ENCODE peak calls at places on chromosomes 11 and 22, in four cellular contexts. I, A, S and D are unnamed samples.

GRCh38 chr22:22167791-22168189 is 76.8 kb upstream of the VPREB1 start:
- DNase-seq in I (no peak), A (no peak), S (peak; percentile 24), D (no peak)

GRCh38 chr22:27494821-27495220 is 306.7 kb downstream of the MN1 start:
- DNase-seq in I (no peak), A (no peak), S (no peak), D (no peak)

GRCh38 chr22:45107671-45108070 is 56.1 kb upstream of the NUP50 start:
- DNase-seq in I (no peak), A (no peak), S (no peak), D (no peak)

GRCh38 chr11:111456086-111456858 is 55.9 kb downstream of the BTG4 start:
- DNase-seq in I (no peak), A (no peak), S (no peak), D (no peak)

GRCh38 chr11:85751738-85752137 is 59.2 kb downstream of the SYTL2 start:
- DNase-seq in I (no peak), A (no peak), S (no peak), D (no peak)

GRCh38 chr11:67489203-67489859 is 6.5 kb downstream of the AIP start:
- DNase-seq in I (no peak), A (no peak), S (no peak), D (no peak)

GRCh38 chr11:849951-850776 is 7.5 kb downstream of the TSPAN4 start:
- DNase-seq in I (no peak), A (no peak), S (no peak), D (no peak)

GRCh38 chr22:35530700-35531099 is 9.9 kb upstream of the RASD2 start:
- DNase-seq in I (no peak), A (no peak), S (no peak), D (no peak)

GRCh38 chr11:71418643-71419042 is 29.6 kb downstream of the DHCR7 start:
- DNase-seq in I (no peak), A (no peak), S (no peak), D (no peak)

GRCh38 chr11:78221396-78222315 is 32.9 kb downstream of the USP35 start:
- DNase-seq in I (no peak), A (no peak), S (no peak), D (no peak)

GRCh38 chr22:29520851-29521250 is 32.7 kb downstream of the THOC5 start:
- DNase-seq in I (no peak), A (no peak), S (no peak), D (no peak)

GRCh38 chr11:32118025-32118974 is 27.4 kb downstream of the RCN1 start:
- DNase-seq in I (no peak), A (no peak), S (no peak), D (no peak)

GRCh38 chr11:9527481-9528140 is 45.9 kb upstream of the WEE1 start:
- DNase-seq in I (peak; percentile 33), A (no peak), S (no peak), D (no peak)

GRCh38 chr22:48889887-48890692 is 937.6 kb downstream of the BRD1 start:
- DNase-seq in I (no peak), A (no peak), S (no peak), D (peak; percentile 3)

GRCh38 chr11:134200688-134201087 is 23.1 kb downstream of the NCAPD3 start:
- DNase-seq in I (no peak), A (no peak), S (no peak), D (no peak)

GRCh38 chr11:93591247-93591898 is 48.2 kb upstream of the SMCO4 start:
- DNase-seq in I (no peak), A (no peak), S (no peak), D (no peak)

GRCh38 chr11:78400701-78401100 is 16.9 kb downstream of the GAB2 start:
- DNase-seq in I (no peak), A (no peak), S (no peak), D (no peak)

GRCh38 chr11:14451825-14452224 is 47.8 kb downstream of the COPB1 start:
- DNase-seq in I (no peak), A (no peak), S (no peak), D (no peak)

GRCh38 chr22:35037089-35037488 is 28.9 kb upstream of the ISX start:
- DNase-seq in I (no peak), A (no peak), S (no peak), D (no peak)

GRCh38 chr11:135033545-135033944 is 621.5 kb upstream of the B3GAT1 start:
- DNase-seq in I (peak; percentile 10), A (no peak), S (no peak), D (no peak)

GRCh38 chr11:43922974-43923326 is 19.5 kb upstream of the C11orf96 start:
- DNase-seq in I (no peak), A (no peak), S (no peak), D (no peak)